ENCODE peak calls at places on chromosomes 16 and 17, in five cellular contexts. C, Q, N, E and T are unnamed samples.
A peak's percentile ranks its signal among the peaks of the same experiment; 100 is the strongest.

GRCh38 chr17:20922128-20922670 is 120.6 kb downstream of the USP22 start:
- DNase-seq in N (no peak), C (no peak), Q (no peak), E (peak; percentile 23), T (no peak)

GRCh38 chr16:85551319-85551978 is 61.7 kb upstream of the GSE1 start:
- DNase-seq in C (no peak), E (no peak), N (no peak), Q (peak; percentile 50), T (no peak)

GRCh38 chr16:56691885-56692284 is 9.6 kb downstream of the MT1X start:
- DNase-seq in C (no peak), E (no peak), N (no peak), Q (no peak), T (no peak)

GRCh38 chr16:53849994-53850393 is 146.0 kb downstream of the FTO start:
- DNase-seq in E (no peak), Q (no peak), C (no peak), N (no peak), T (no peak)

GRCh38 chr16:69307091-69307490 is 4.1 kb upstream of the VPS4A start:
- DNase-seq in C (no peak), Q (no peak), E (no peak), N (no peak), T (no peak)

GRCh38 chr17:29039764-29040598 is 3.0 kb upstream of the PIPOX start:
- DNase-seq in N (peak; percentile 49), C (no peak), E (peak; percentile 67), Q (no peak), T (peak; percentile 21)

GRCh38 chr17:73998246-73999220 is 204.9 kb upstream of the RPL38 start:
- DNase-seq in C (peak; percentile 88), E (peak; percentile 5), Q (peak; percentile 6), N (no peak), T (peak; percentile 92)

GRCh38 chr17:27430882-27431491 is 25.3 kb upstream of the KSR1 start:
- DNase-seq in N (no peak), Q (no peak), E (peak; percentile 38), C (peak; percentile 62), T (peak; percentile 70)

GRCh38 chr17:37024181-37024637 is 75.5 kb downstream of the AATF start:
- DNase-seq in N (no peak), Q (no peak), E (no peak), C (no peak), T (no peak)

GRCh38 chr17:67585077-67585602 is 132.6 kb upstream of the NOL11 start:
- DNase-seq in Q (no peak), E (no peak), N (no peak), C (no peak), T (no peak)

GRCh38 chr17:13725286-13725990 is 123.7 kb upstream of the HS3ST3A1 start:
- DNase-seq in Q (no peak), E (peak; percentile 13), N (no peak), C (no peak), T (no peak)